ENCODE peak calls at places on chromosomes 11 and 22, in nine cellular contexts. One of them, this sample, is unnamed.

GRCh38 chr22:19085233-19086043 is 36.8 kb downstream of the DGCR2 start:
- DNase-seq in fibroblast of the aortic adventitia: peak
- DNase-seq in SK-N-MC: no peak
- DNase-seq in NCI-H748 treated with DMSO at 0.1 percent for 48 hours: no peak
- DNase-seq in activated CD4-positive, alpha-beta T cell treated with anti-CD3 and anti-CD28 coated beads for 36 hours: no peak
- DNase-seq in EH: peak
- DNase-seq in ACHN: peak
- DNase-seq in bronchial epithelial cell: peak
- DNase-seq in kidney glomerular epithelial cell: peak
- DNase-seq in this sample: peak

GRCh38 chr11:128367573-128367972 is 219.8 kb downstream of the ETS1 start:
- DNase-seq in bronchial epithelial cell: no peak
- DNase-seq in kidney glomerular epithelial cell: no peak
- DNase-seq in ACHN: no peak
- DNase-seq in EH: no peak
- DNase-seq in SK-N-MC: no peak
- DNase-seq in activated CD4-positive, alpha-beta T cell treated with anti-CD3 and anti-CD28 coated beads for 36 hours: peak
- DNase-seq in fibroblast of the aortic adventitia: no peak
- DNase-seq in NCI-H748 treated with DMSO at 0.1 percent for 48 hours: no peak
- DNase-seq in this sample: no peak

GRCh38 chr11:75565916-75566762 is 4.1 kb downstream of the SERPINH1 start:
- DNase-seq in bronchial epithelial cell: no peak
- DNase-seq in NCI-H748 treated with DMSO at 0.1 percent for 48 hours: no peak
- DNase-seq in activated CD4-positive, alpha-beta T cell treated with anti-CD3 and anti-CD28 coated beads for 36 hours: no peak
- DNase-seq in fibroblast of the aortic adventitia: no peak
- DNase-seq in SK-N-MC: no peak
- DNase-seq in kidney glomerular epithelial cell: no peak
- DNase-seq in ACHN: no peak
- DNase-seq in EH: no peak
- DNase-seq in this sample: no peak

GRCh38 chr11:121936375-121936774 is 179.6 kb downstream of the BLID start:
- DNase-seq in EH: peak
- DNase-seq in SK-N-MC: no peak
- DNase-seq in NCI-H748 treated with DMSO at 0.1 percent for 48 hours: no peak
- DNase-seq in bronchial epithelial cell: peak
- DNase-seq in kidney glomerular epithelial cell: no peak
- DNase-seq in activated CD4-positive, alpha-beta T cell treated with anti-CD3 and anti-CD28 coated beads for 36 hours: no peak
- DNase-seq in fibroblast of the aortic adventitia: peak
- DNase-seq in ACHN: no peak
- DNase-seq in this sample: no peak

GRCh38 chr11:61362542-61362875 is 335 bp downstream of the TMEM138 start:
- DNase-seq in NCI-H748 treated with DMSO at 0.1 percent for 48 hours: peak
- DNase-seq in bronchial epithelial cell: no peak
- DNase-seq in ACHN: peak
- DNase-seq in activated CD4-positive, alpha-beta T cell treated with anti-CD3 and anti-CD28 coated beads for 36 hours: peak
- DNase-seq in EH: peak
- DNase-seq in kidney glomerular epithelial cell: no peak
- DNase-seq in SK-N-MC: no peak
- DNase-seq in fibroblast of the aortic adventitia: peak
- DNase-seq in this sample: peak

GRCh38 chr22:38259370-38259769 is 13.4 kb downstream of the TMEM184B start:
- DNase-seq in ACHN: no peak
- DNase-seq in SK-N-MC: no peak
- DNase-seq in fibroblast of the aortic adventitia: no peak
- DNase-seq in bronchial epithelial cell: no peak
- DNase-seq in activated CD4-positive, alpha-beta T cell treated with anti-CD3 and anti-CD28 coated beads for 36 hours: no peak
- DNase-seq in NCI-H748 treated with DMSO at 0.1 percent for 48 hours: no peak
- DNase-seq in kidney glomerular epithelial cell: no peak
- DNase-seq in EH: no peak
- DNase-seq in this sample: no peak

GRCh38 chr22:49574861-49575702 is 252.6 kb downstream of the BRD1 start:
- DNase-seq in SK-N-MC: no peak
- DNase-seq in activated CD4-positive, alpha-beta T cell treated with anti-CD3 and anti-CD28 coated beads for 36 hours: no peak
- DNase-seq in bronchial epithelial cell: no peak
- DNase-seq in ACHN: no peak
- DNase-seq in kidney glomerular epithelial cell: no peak
- DNase-seq in fibroblast of the aortic adventitia: no peak
- DNase-seq in NCI-H748 treated with DMSO at 0.1 percent for 48 hours: no peak
- DNase-seq in EH: no peak
- DNase-seq in this sample: no peak

GRCh38 chr11:8732748-8733241 is 50.2 kb downstream of the RPL27A start:
- DNase-seq in kidney glomerular epithelial cell: peak
- DNase-seq in EH: peak
- DNase-seq in activated CD4-positive, alpha-beta T cell treated with anti-CD3 and anti-CD28 coated beads for 36 hours: no peak
- DNase-seq in bronchial epithelial cell: peak
- DNase-seq in SK-N-MC: no peak
- DNase-seq in fibroblast of the aortic adventitia: peak
- DNase-seq in NCI-H748 treated with DMSO at 0.1 percent for 48 hours: no peak
- DNase-seq in ACHN: peak
- DNase-seq in this sample: peak

GRCh38 chr22:39254789-39255298 is 10.1 kb upstream of the PDGFB start:
- DNase-seq in EH: peak
- DNase-seq in activated CD4-positive, alpha-beta T cell treated with anti-CD3 and anti-CD28 coated beads for 36 hours: peak
- DNase-seq in SK-N-MC: no peak
- DNase-seq in bronchial epithelial cell: peak
- DNase-seq in fibroblast of the aortic adventitia: peak
- DNase-seq in kidney glomerular epithelial cell: peak
- DNase-seq in ACHN: peak
- DNase-seq in NCI-H748 treated with DMSO at 0.1 percent for 48 hours: no peak
- DNase-seq in this sample: peak

GRCh38 chr11:74686792-74687191 is 44.4 kb downstream of the CHRDL2 start:
- DNase-seq in EH: peak
- DNase-seq in bronchial epithelial cell: peak
- DNase-seq in NCI-H748 treated with DMSO at 0.1 percent for 48 hours: no peak
- DNase-seq in kidney glomerular epithelial cell: no peak
- DNase-seq in activated CD4-positive, alpha-beta T cell treated with anti-CD3 and anti-CD28 coated beads for 36 hours: no peak
- DNase-seq in ACHN: no peak
- DNase-seq in SK-N-MC: no peak
- DNase-seq in fibroblast of the aortic adventitia: peak
- DNase-seq in this sample: no peak

GRCh38 chr22:39317756-39318506 is 1.5 kb downstream of the RPL3 start:
- DNase-seq in fibroblast of the aortic adventitia: peak
- DNase-seq in ACHN: no peak
- DNase-seq in activated CD4-positive, alpha-beta T cell treated with anti-CD3 and anti-CD28 coated beads for 36 hours: no peak
- DNase-seq in kidney glomerular epithelial cell: no peak
- DNase-seq in NCI-H748 treated with DMSO at 0.1 percent for 48 hours: no peak
- DNase-seq in SK-N-MC: no peak
- DNase-seq in EH: peak
- DNase-seq in bronchial epithelial cell: peak
- DNase-seq in this sample: peak

GRCh38 chr11:82523141-82523540 is 210.5 kb downstream of the FAM181B start:
- DNase-seq in ACHN: no peak
- DNase-seq in NCI-H748 treated with DMSO at 0.1 percent for 48 hours: no peak
- DNase-seq in SK-N-MC: peak
- DNase-seq in fibroblast of the aortic adventitia: no peak
- DNase-seq in kidney glomerular epithelial cell: no peak
- DNase-seq in activated CD4-positive, alpha-beta T cell treated with anti-CD3 and anti-CD28 coated beads for 36 hours: no peak
- DNase-seq in bronchial epithelial cell: no peak
- DNase-seq in EH: no peak
- DNase-seq in this sample: no peak

GRCh38 chr22:25334091-25334490 is 114.7 kb downstream of the CRYBB2 start:
- DNase-seq in ACHN: peak
- DNase-seq in fibroblast of the aortic adventitia: peak
- DNase-seq in EH: no peak
- DNase-seq in bronchial epithelial cell: peak
- DNase-seq in SK-N-MC: no peak
- DNase-seq in NCI-H748 treated with DMSO at 0.1 percent for 48 hours: peak
- DNase-seq in kidney glomerular epithelial cell: peak
- DNase-seq in activated CD4-positive, alpha-beta T cell treated with anti-CD3 and anti-CD28 coated beads for 36 hours: peak
- DNase-seq in this sample: peak

GRCh38 chr11:3077174-3077839 is 20.1 kb upstream of the CARS1 start:
- DNase-seq in activated CD4-positive, alpha-beta T cell treated with anti-CD3 and anti-CD28 coated beads for 36 hours: no peak
- DNase-seq in EH: no peak
- DNase-seq in bronchial epithelial cell: no peak
- DNase-seq in SK-N-MC: no peak
- DNase-seq in fibroblast of the aortic adventitia: no peak
- DNase-seq in NCI-H748 treated with DMSO at 0.1 percent for 48 hours: no peak
- DNase-seq in kidney glomerular epithelial cell: peak
- DNase-seq in ACHN: no peak
- DNase-seq in this sample: no peak

This sample was measured in adipocyte.